ENCODE peak calls at places on chromosome 11, in six cellular contexts. One of them, this sample, is unnamed.

GRCh38 chr11:121257976-121258375 is 34.6 kb upstream of the SC5D start:
- DNase-seq in T-cell: no peak
- DNase-seq in globus pallidus: no peak
- DNase-seq in fibroblast of pulmonary artery: no peak
- DNase-seq in activated CD8-positive, alpha-beta memory T cell treated with anti-CD3 and anti-CD28 coated beads for 24 hours: no peak
- DNase-seq in aorta: no peak
- DNase-seq in this sample: no peak

GRCh38 chr11:37449146-37449545 is 851.1 kb upstream of the RAG2 start:
- DNase-seq in T-cell: no peak
- DNase-seq in activated CD8-positive, alpha-beta memory T cell treated with anti-CD3 and anti-CD28 coated beads for 24 hours: no peak
- DNase-seq in globus pallidus: peak
- DNase-seq in fibroblast of pulmonary artery: peak
- DNase-seq in aorta: no peak
- DNase-seq in this sample: peak

GRCh38 chr11:117989351-117990102 is 3.3 kb downstream of the IL10RA start:
- DNase-seq in fibroblast of pulmonary artery: no peak
- DNase-seq in globus pallidus: no peak
- DNase-seq in activated CD8-positive, alpha-beta memory T cell treated with anti-CD3 and anti-CD28 coated beads for 24 hours: no peak
- DNase-seq in aorta: peak
- DNase-seq in T-cell: no peak
- DNase-seq in this sample: no peak

GRCh38 chr11:59263225-59263894 is 50.6 kb upstream of the MPEG1 start:
- DNase-seq in aorta: no peak
- DNase-seq in globus pallidus: no peak
- DNase-seq in activated CD8-positive, alpha-beta memory T cell treated with anti-CD3 and anti-CD28 coated beads for 24 hours: no peak
- DNase-seq in T-cell: peak
- DNase-seq in fibroblast of pulmonary artery: no peak
- DNase-seq in this sample: no peak

GRCh38 chr11:77188912-77189491 is 61.0 kb downstream of the MYO7A start:
- DNase-seq in fibroblast of pulmonary artery: no peak
- DNase-seq in activated CD8-positive, alpha-beta memory T cell treated with anti-CD3 and anti-CD28 coated beads for 24 hours: no peak
- DNase-seq in T-cell: no peak
- DNase-seq in globus pallidus: no peak
- DNase-seq in aorta: no peak
- DNase-seq in this sample: no peak

GRCh38 chr11:64877390-64878222 is 815 bp downstream of the EHD1 start:
- DNase-seq in activated CD8-positive, alpha-beta memory T cell treated with anti-CD3 and anti-CD28 coated beads for 24 hours: no peak
- DNase-seq in globus pallidus: no peak
- DNase-seq in T-cell: no peak
- DNase-seq in aorta: peak
- DNase-seq in fibroblast of pulmonary artery: no peak
- DNase-seq in this sample: no peak

GRCh38 chr11:3227568-3228444 is 4.4 kb downstream of the MRGPRE start:
- DNase-seq in fibroblast of pulmonary artery: no peak
- DNase-seq in globus pallidus: no peak
- DNase-seq in T-cell: no peak
- DNase-seq in aorta: peak
- DNase-seq in activated CD8-positive, alpha-beta memory T cell treated with anti-CD3 and anti-CD28 coated beads for 24 hours: peak
- DNase-seq in this sample: no peak

GRCh38 chr11:92380882-92381281 is 156.3 kb downstream of the FAT3 start:
- DNase-seq in globus pallidus: no peak
- DNase-seq in fibroblast of pulmonary artery: peak
- DNase-seq in T-cell: no peak
- DNase-seq in activated CD8-positive, alpha-beta memory T cell treated with anti-CD3 and anti-CD28 coated beads for 24 hours: no peak
- DNase-seq in aorta: no peak
- DNase-seq in this sample: peak

GRCh38 chr11:130781906-130782305 is 134.4 kb downstream of the SNX19 start:
- DNase-seq in globus pallidus: no peak
- DNase-seq in activated CD8-positive, alpha-beta memory T cell treated with anti-CD3 and anti-CD28 coated beads for 24 hours: no peak
- DNase-seq in fibroblast of pulmonary artery: peak
- DNase-seq in T-cell: no peak
- DNase-seq in aorta: no peak
- DNase-seq in this sample: peak

GRCh38 chr11:67627788-67628624 is 1.7 kb downstream of the NUDT8 start:
- DNase-seq in T-cell: no peak
- DNase-seq in fibroblast of pulmonary artery: no peak
- DNase-seq in aorta: no peak
- DNase-seq in activated CD8-positive, alpha-beta memory T cell treated with anti-CD3 and anti-CD28 coated beads for 24 hours: no peak
- DNase-seq in globus pallidus: no peak
- DNase-seq in this sample: no peak

GRCh38 chr11:96311120-96311568 is 31.9 kb downstream of the MAML2 start:
- DNase-seq in T-cell: no peak
- DNase-seq in aorta: no peak
- DNase-seq in fibroblast of pulmonary artery: peak
- DNase-seq in activated CD8-positive, alpha-beta memory T cell treated with anti-CD3 and anti-CD28 coated beads for 24 hours: no peak
- DNase-seq in globus pallidus: no peak
- DNase-seq in this sample: peak

GRCh38 chr11:122910775-122911174 is 28.2 kb downstream of the JHY start:
- DNase-seq in activated CD8-positive, alpha-beta memory T cell treated with anti-CD3 and anti-CD28 coated beads for 24 hours: no peak
- DNase-seq in aorta: no peak
- DNase-seq in T-cell: no peak
- DNase-seq in globus pallidus: peak
- DNase-seq in fibroblast of pulmonary artery: peak
- DNase-seq in this sample: peak

GRCh38 chr11:110795124-110795624 is 82.9 kb upstream of the ARHGAP20 start:
- DNase-seq in activated CD8-positive, alpha-beta memory T cell treated with anti-CD3 and anti-CD28 coated beads for 24 hours: no peak
- DNase-seq in fibroblast of pulmonary artery: peak
- DNase-seq in aorta: no peak
- DNase-seq in globus pallidus: no peak
- DNase-seq in T-cell: no peak
- DNase-seq in this sample: no peak

GRCh38 chr11:65662247-65662801 is 392 bp downstream of the RELA start:
- DNase-seq in globus pallidus: no peak
- DNase-seq in activated CD8-positive, alpha-beta memory T cell treated with anti-CD3 and anti-CD28 coated beads for 24 hours: no peak
- DNase-seq in fibroblast of pulmonary artery: no peak
- DNase-seq in T-cell: no peak
- DNase-seq in aorta: no peak
- DNase-seq in this sample: no peak

GRCh38 chr11:129230006-129230405 is 37.9 kb upstream of the ARHGAP32 start:
- DNase-seq in aorta: no peak
- DNase-seq in globus pallidus: peak
- DNase-seq in activated CD8-positive, alpha-beta memory T cell treated with anti-CD3 and anti-CD28 coated beads for 24 hours: no peak
- DNase-seq in T-cell: no peak
- DNase-seq in fibroblast of pulmonary artery: peak
- DNase-seq in this sample: peak

GRCh38 chr11:13119928-13120520 is 110.9 kb downstream of the RASSF10 start:
- DNase-seq in globus pallidus: no peak
- DNase-seq in activated CD8-positive, alpha-beta memory T cell treated with anti-CD3 and anti-CD28 coated beads for 24 hours: no peak
- DNase-seq in fibroblast of pulmonary artery: no peak
- DNase-seq in T-cell: no peak
- DNase-seq in aorta: no peak
- DNase-seq in this sample: no peak

GRCh38 chr11:87722756-87723599 is 452.3 kb downstream of the RAB38 start:
- DNase-seq in aorta: no peak
- DNase-seq in activated CD8-positive, alpha-beta memory T cell treated with anti-CD3 and anti-CD28 coated beads for 24 hours: no peak
- DNase-seq in T-cell: no peak
- DNase-seq in globus pallidus: no peak
- DNase-seq in fibroblast of pulmonary artery: peak
- DNase-seq in this sample: no peak

GRCh38 chr11:95506777-95507176 is 275.8 kb upstream of the SESN3 start:
- DNase-seq in T-cell: no peak
- DNase-seq in globus pallidus: no peak
- DNase-seq in activated CD8-positive, alpha-beta memory T cell treated with anti-CD3 and anti-CD28 coated beads for 24 hours: no peak
- DNase-seq in aorta: no peak
- DNase-seq in fibroblast of pulmonary artery: no peak
- DNase-seq in this sample: peak

GRCh38 chr11:22787565-22788162 is 41.9 kb downstream of the SVIP start:
- DNase-seq in aorta: no peak
- DNase-seq in fibroblast of pulmonary artery: peak
- DNase-seq in T-cell: peak
- DNase-seq in activated CD8-positive, alpha-beta memory T cell treated with anti-CD3 and anti-CD28 coated beads for 24 hours: no peak
- DNase-seq in globus pallidus: peak
- DNase-seq in this sample: peak